ENCODE peak calls at places on chromosomes 4 and X, in eight cellular contexts. L, V, H, D, T, A, Q and P are unnamed samples.

GRCh38 chr4:705278-706082 is at the start of gene PCGF3:
- DNase-seq in L (peak), V (peak), H (peak), D (peak), T (peak), A (peak), Q (peak), P (peak)

GRCh38 chrX:139930923-139931645 is 1.8 kb downstream of the ATP11C start:
- DNase-seq in L (no peak), V (peak), H (peak), D (peak), T (no peak), A (no peak), Q (peak), P (peak)

GRCh38 chr4:112532267-112532666 is 16.3 kb upstream of the NEUROG2 start:
- DNase-seq in L (no peak), V (peak), H (no peak), D (no peak), T (no peak), A (no peak), Q (no peak), P (no peak)

GRCh38 chrX:132227383-132228112 is 8.3 kb upstream of the RAP2C start:
- DNase-seq in L (no peak), V (peak), H (no peak), D (no peak), T (no peak), A (no peak), Q (no peak), P (no peak)

GRCh38 chr4:144267084-144267483 is 126.6 kb upstream of the GYPA start:
- DNase-seq in L (no peak), V (no peak), H (no peak), D (no peak), T (no peak), A (no peak), Q (no peak), P (no peak)

GRCh38 chrX:80751456-80751855 is 58.2 kb downstream of the BRWD3 start:
- DNase-seq in L (no peak), V (no peak), H (no peak), D (no peak), T (no peak), A (no peak), Q (no peak), P (no peak)

GRCh38 chr4:168139336-168139735 is 47.0 kb downstream of the ANXA10 start:
- DNase-seq in L (no peak), V (peak), H (no peak), D (no peak), T (no peak), A (no peak), Q (no peak), P (no peak)

GRCh38 chr4:170721812-170722373 is 632.1 kb upstream of the AADAT start:
- DNase-seq in L (no peak), V (no peak), H (no peak), D (no peak), T (no peak), A (no peak), Q (no peak), P (no peak)

GRCh38 chr4:140094701-140095420 is 59.1 kb downstream of the MAML3 start:
- DNase-seq in L (no peak), V (no peak), H (peak), D (no peak), T (no peak), A (peak), Q (peak), P (no peak)

GRCh38 chr4:108270466-108271450 is 102.0 kb upstream of the LEF1 start:
- DNase-seq in L (no peak), V (peak), H (no peak), D (no peak), T (peak), A (no peak), Q (no peak), P (no peak)

GRCh38 chr4:15652191-15652590 is 3.0 kb downstream of the FBXL5 start:
- DNase-seq in L (no peak), V (no peak), H (no peak), D (no peak), T (no peak), A (no peak), Q (no peak), P (peak)

GRCh38 chr4:15653864-15654391 is 1.2 kb downstream of the FBXL5 start:
- DNase-seq in L (no peak), V (peak), H (no peak), D (no peak), T (no peak), A (no peak), Q (no peak), P (peak)

GRCh38 chr4:15654556-15655222 is 468 bp downstream of the FBXL5 start:
- DNase-seq in L (no peak), V (peak), H (peak), D (peak), T (no peak), A (peak), Q (peak), P (peak)

GRCh38 chr4:15651682-15652081 is 3.5 kb downstream of the FBXL5 start:
- DNase-seq in L (no peak), V (no peak), H (no peak), D (no peak), T (no peak), A (no peak), Q (no peak), P (no peak)

DNA sequence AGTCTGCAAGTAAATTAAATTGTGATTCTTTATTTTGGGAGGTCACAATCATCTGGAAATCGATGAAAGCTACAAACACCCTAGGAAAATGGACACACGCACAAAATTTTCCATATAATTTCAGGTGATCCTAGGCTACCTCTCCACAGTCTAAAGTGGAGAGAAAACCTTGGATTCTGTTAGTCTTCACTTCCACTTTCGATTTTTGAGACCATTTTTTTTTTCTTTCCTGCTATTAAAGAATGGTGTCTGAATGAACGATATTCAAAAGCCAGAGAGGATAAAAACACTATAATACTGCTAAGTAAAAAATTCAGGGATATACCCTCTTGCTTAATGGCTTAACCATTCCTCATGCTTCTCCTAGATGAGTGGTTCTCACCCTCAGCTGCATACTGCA is 1.7 kb downstream of the FBXL5 start:
- DNase-seq in L (no peak), V (no peak), H (no peak), D (no peak), T (no peak), A (no peak), Q (no peak), P (peak)
- H3K4me3 ChIP-seq in L (peak), V (peak), H (no peak), D (peak), T (peak), A (peak), Q (peak), P (peak)

GRCh38 chr4:26566027-26566578 is 17.8 kb upstream of the TBC1D19 start:
- DNase-seq in L (no peak), V (no peak), H (no peak), D (no peak), T (no peak), A (no peak), Q (no peak), P (no peak)
- H3K4me3 ChIP-seq in L (no peak), V (no peak), H (no peak), D (no peak), T (no peak), A (no peak), Q (no peak), P (no peak)

GRCh38 chr4:10225096-10225495 is 108.5 kb upstream of the WDR1 start:
- DNase-seq in L (no peak), V (no peak), H (no peak), D (no peak), T (no peak), A (no peak), Q (no peak), P (no peak)

GRCh38 chr4:10226756-10227155 is 110.2 kb upstream of the WDR1 start:
- DNase-seq in L (no peak), V (peak), H (no peak), D (no peak), T (no peak), A (no peak), Q (no peak), P (no peak)

GRCh38 chr4:10223782-10224181 is 107.2 kb upstream of the WDR1 start:
- DNase-seq in L (no peak), V (no peak), H (no peak), D (no peak), T (no peak), A (no peak), Q (no peak), P (no peak)
- H3K4me3 ChIP-seq in L (no peak), V (no peak), H (no peak), D (no peak), T (no peak), A (no peak), Q (no peak), P (no peak)

GRCh38 chr4:36921474-36922220 is 322.9 kb upstream of the NWD2 start:
- DNase-seq in L (no peak), V (no peak), H (no peak), D (no peak), T (no peak), A (no peak), Q (no peak), P (no peak)

GRCh38 chr4:36915717-36916116 is 328.8 kb upstream of the NWD2 start:
- DNase-seq in L (no peak), V (no peak), H (no peak), D (no peak), T (no peak), A (no peak), Q (no peak), P (no peak)

GRCh38 chr4:36917413-36917812 is 327.1 kb upstream of the NWD2 start:
- DNase-seq in L (peak), V (no peak), H (no peak), D (no peak), T (no peak), A (no peak), Q (no peak), P (no peak)
- H3K4me3 ChIP-seq in L (no peak), V (no peak), H (no peak), D (no peak), T (no peak), A (no peak), Q (no peak), P (no peak)

GRCh38 chrX:111103246-111103645 is 7.3 kb downstream of the PAK3 start:
- DNase-seq in L (no peak), V (no peak), H (no peak), D (no peak), T (no peak), A (no peak), Q (no peak), P (no peak)
- H3K4me3 ChIP-seq in L (no peak), V (no peak), H (no peak), D (no peak), T (no peak), A (no peak), Q (no peak), P (no peak)

GRCh38 chr4:185004562-185005208 is 13.6 kb upstream of the HELT start:
- DNase-seq in L (no peak), V (no peak), H (no peak), D (no peak), T (no peak), A (no peak), Q (peak), P (no peak)
- H3K4me3 ChIP-seq in L (no peak), V (peak), H (no peak), D (peak), T (peak), A (no peak), Q (peak), P (no peak)

GRCh38 chrX:133913658-133914388 is 71.6 kb downstream of the GPC3 start:
- DNase-seq in L (no peak), V (no peak), H (no peak), D (no peak), T (no peak), A (no peak), Q (no peak), P (no peak)
- H3K4me3 ChIP-seq in L (no peak), V (no peak), H (no peak), D (no peak), T (no peak), A (no peak), Q (no peak), P (no peak)

GRCh38 chr4:184806246-184806550 is 19.6 kb downstream of the ACSL1 start:
- DNase-seq in L (no peak), V (no peak), H (no peak), D (no peak), T (no peak), A (no peak), Q (no peak), P (no peak)
- H3K4me3 ChIP-seq in L (no peak), V (no peak), H (no peak), D (no peak), T (no peak), A (no peak), Q (peak), P (no peak)

GRCh38 chr4:81732980-81733379 is 261.3 kb upstream of the RASGEF1B start:
- DNase-seq in L (no peak), V (no peak), H (no peak), D (no peak), T (no peak), A (no peak), Q (no peak), P (no peak)
- H3K4me3 ChIP-seq in L (no peak), V (no peak), H (no peak), D (no peak), T (no peak), A (no peak), Q (no peak), P (no peak)

DNA sequence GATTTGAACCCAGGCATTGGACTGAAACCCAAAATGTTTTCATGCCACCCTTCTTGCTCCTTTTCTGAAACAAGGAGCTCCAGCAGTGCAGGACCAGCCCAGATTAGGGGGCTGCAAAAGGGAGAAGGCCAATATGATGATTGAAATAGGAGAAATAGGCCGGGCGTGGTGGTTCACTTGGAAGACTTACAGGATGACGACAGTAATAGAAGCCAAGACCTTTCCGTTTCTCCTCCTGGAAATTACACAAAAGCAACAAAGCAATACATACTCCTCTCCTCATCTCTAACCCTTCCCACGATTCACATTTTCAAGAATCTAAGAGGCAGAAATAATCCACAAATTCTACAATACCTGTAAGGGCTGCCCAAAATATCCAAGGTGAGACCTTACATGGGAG is 90.8 kb downstream of the ANAPC4 start:
- DNase-seq in L (no peak), V (peak), H (no peak), D (no peak), T (no peak), A (no peak), Q (no peak), P (no peak)
- H3K4me3 ChIP-seq in L (no peak), V (no peak), H (no peak), D (no peak), T (no peak), A (no peak), Q (no peak), P (no peak)